ENCODE peak calls at places on chromosomes 2 and 18, in eight cellular contexts. J is myocyte; G is activated effector memory CD4-positive, alpha-beta T cell treated with anti-CD3 and anti-CD28 coated beads, Interleukin-2, amount 50 U/mL, for 16 hours; W is BE2C; X is NCI-H1694; Q is GM04504; L is stomach; I is astrocyte. P is an unnamed sample.
A peak's percentile ranks its signal among the peaks of the same experiment; 100 is the strongest.

GRCh38 chr2:115694651-115695050 is 1252.2 kb downstream of the DPP10 start:
- DNase-seq in J (no peak), G (no peak), W (no peak), X (no peak), Q (no peak), L (no peak), I (no peak), P (no peak)

GRCh38 chr2:205427112-205427511 is 255.2 kb upstream of the NRP2 start:
- DNase-seq in J (no peak), G (no peak), W (no peak), X (no peak), Q (no peak), L (no peak), I (peak; percentile 61), P (peak; percentile 75)

GRCh38 chr18:47996091-47996541 is 65.7 kb upstream of the SMAD2 start:
- DNase-seq in J (peak; percentile 32), G (no peak), W (peak; percentile 35), X (no peak), Q (no peak), L (no peak), I (no peak), P (peak; percentile 14)

GRCh38 chr18:76454429-76454828 is 40.6 kb downstream of the ZNF516 start:
- DNase-seq in J (no peak), G (no peak), W (no peak), X (no peak), Q (no peak), L (no peak), I (no peak), P (no peak)

GRCh38 chr2:84908948-84909713 is 3.7 kb downstream of the TMSB10 start:
- DNase-seq in J (no peak), G (peak; percentile 63), W (no peak), X (no peak), Q (no peak), L (no peak), I (no peak), P (no peak)

GRCh38 chr2:146677280-146677679 is 1167.5 kb upstream of the ACVR2A start:
- DNase-seq in J (no peak), G (no peak), W (no peak), X (no peak), Q (no peak), L (no peak), I (no peak), P (peak; percentile 18)

GRCh38 chr2:117850015-117850414 is 35.5 kb downstream of the DDX18 start:
- DNase-seq in J (no peak), G (no peak), W (no peak), X (no peak), Q (no peak), L (no peak), I (no peak), P (no peak)

GRCh38 chr2:217683096-217683870 is 319.5 kb downstream of the TNS1 start:
- DNase-seq in J (peak; percentile 28), G (no peak), W (no peak), X (no peak), Q (no peak), L (no peak), I (no peak), P (no peak)

GRCh38 chr2:58449286-58450010 is 208.3 kb upstream of the FANCL start:
- DNase-seq in J (no peak), G (no peak), W (no peak), X (no peak), Q (no peak), L (no peak), I (peak; percentile 51), P (no peak)

GRCh38 chr2:10035633-10036032 is 7.7 kb upstream of the KLF11 start:
- DNase-seq in J (no peak), G (no peak), W (no peak), X (no peak), Q (no peak), L (no peak), I (no peak), P (no peak)

GRCh38 chr2:201996006-201996405 is 37.6 kb upstream of the FZD7 start:
- DNase-seq in J (no peak), G (no peak), W (no peak), X (no peak), Q (no peak), L (no peak), I (no peak), P (no peak)

GRCh38 chr2:235643680-235644117 is 149.9 kb downstream of the AGAP1 start:
- DNase-seq in J (no peak), G (no peak), W (peak; percentile 65), X (no peak), Q (no peak), L (no peak), I (no peak), P (no peak)

GRCh38 chr2:56379066-56379465 is 195.3 kb downstream of the CCDC85A start:
- DNase-seq in J (peak; percentile 2), G (no peak), W (no peak), X (no peak), Q (no peak), L (no peak), I (no peak), P (no peak)